ENCODE peak calls at places on chromosomes 3 and 15, in ten cellular contexts. V, U, C, L, I, F, N, Q, O and J are unnamed samples.

GRCh38 chr3:78754066-78754743 is 1013.6 kb downstream of the ROBO1 start:
- DNase-seq in L (peak; percentile 8), C (no peak), F (peak; percentile 11), Q (peak; percentile 85), V (no peak), N (no peak), U (no peak), O (no peak), I (no peak), J (no peak)

GRCh38 chr3:107704477-107704876 is 181.7 kb downstream of the BBX start:
- DNase-seq in U (no peak), C (no peak), N (no peak), O (peak; percentile 25), I (no peak), V (no peak), L (peak; percentile 13), Q (peak; percentile 52), F (no peak), J (no peak)

GRCh38 chr15:90769375-90769774 is 52.2 kb downstream of the BLM start:
- DNase-seq in I (no peak), L (no peak), Q (no peak), N (no peak), F (no peak), V (no peak), O (no peak), C (no peak), U (no peak), J (no peak)

GRCh38 chr3:43285644-43286043 is 696 bp upstream of the SNRK start:
- DNase-seq in V (no peak), C (no peak), L (no peak), N (no peak), F (peak; percentile 31), U (peak; percentile 21), I (no peak), O (no peak), Q (no peak), J (no peak)

GRCh38 chr3:107545680-107546120 is 22.9 kb downstream of the BBX start:
- DNase-seq in N (no peak), L (no peak), V (no peak), I (no peak), C (no peak), Q (peak; percentile 49), F (no peak), U (no peak), O (no peak), J (peak; percentile 31)

GRCh38 chr3:127749787-127750225 is 72.5 kb downstream of the MGLL start:
- DNase-seq in V (no peak), N (no peak), F (no peak), Q (no peak), L (no peak), I (no peak), U (no peak), C (no peak), O (no peak), J (no peak)

GRCh38 chr3:40887012-40887411 is 312.3 kb upstream of the CTNNB1 start:
- DNase-seq in N (no peak), L (no peak), C (no peak), U (no peak), V (no peak), F (no peak), I (no peak), O (no peak), Q (no peak), J (no peak)

GRCh38 chr3:197891-198491 is 1.4 kb downstream of the CHL1 start:
- DNase-seq in L (no peak), I (peak; percentile 13), U (no peak), Q (no peak), O (no peak), F (peak; percentile 38), V (no peak), C (no peak), N (no peak), J (no peak)

GRCh38 chr3:55692295-55692957 is 205.3 kb upstream of the WNT5A start:
- DNase-seq in O (no peak), C (no peak), L (no peak), N (no peak), Q (no peak), V (no peak), F (no peak), U (no peak), I (no peak), J (no peak)

GRCh38 chr15:29244544-29244943 is 25.1 kb downstream of the NSMCE3 start:
- DNase-seq in O (no peak), C (no peak), Q (no peak), L (no peak), V (no peak), F (no peak), U (no peak), N (no peak), I (no peak), J (no peak)

GRCh38 chr15:31457631-31458526 is 131.2 kb downstream of the KLF13 start:
- DNase-seq in Q (peak; percentile 72), O (no peak), N (no peak), C (no peak), I (no peak), L (peak; percentile 59), F (peak; percentile 25), V (peak; percentile 23), U (no peak), J (peak; percentile 75)

GRCh38 chr3:112460519-112460918 is 38.8 kb downstream of the BTLA start:
- DNase-seq in V (no peak), Q (no peak), N (no peak), L (no peak), I (no peak), F (no peak), C (no peak), U (no peak), O (no peak), J (no peak)

GRCh38 chr15:40097968-40098476 is 10.7 kb downstream of the BMF start:
- DNase-seq in Q (no peak), U (peak; percentile 78), L (no peak), V (peak; percentile 73), C (peak; percentile 49), F (no peak), I (peak; percentile 65), O (no peak), N (peak; percentile 77), J (no peak)

GRCh38 chr15:57866149-57866736 is 159.7 kb downstream of the POLR2M start:
- DNase-seq in N (no peak), V (peak; percentile 78), C (no peak), Q (no peak), F (peak; percentile 67), U (peak; percentile 77), I (peak; percentile 68), L (no peak), O (no peak), J (no peak)

GRCh38 chr15:81038975-81039607 is 38.4 kb downstream of the TLNRD1 start:
- DNase-seq in U (no peak), Q (no peak), N (no peak), L (no peak), I (no peak), O (no peak), C (no peak), V (peak; percentile 50), F (no peak), J (no peak)

GRCh38 chr3:32992310-32992686 is 40.9 kb downstream of the CCR4 start:
- DNase-seq in O (no peak), F (no peak), Q (no peak), C (no peak), N (no peak), V (no peak), I (no peak), U (no peak), L (no peak), J (no peak)
- TF ChIP-seq CTCF in O (no peak), F (no peak), Q (no peak), C (no peak), N (no peak), V (no peak), I (no peak), U (no peak), L (no peak), J (no peak)

DNA sequence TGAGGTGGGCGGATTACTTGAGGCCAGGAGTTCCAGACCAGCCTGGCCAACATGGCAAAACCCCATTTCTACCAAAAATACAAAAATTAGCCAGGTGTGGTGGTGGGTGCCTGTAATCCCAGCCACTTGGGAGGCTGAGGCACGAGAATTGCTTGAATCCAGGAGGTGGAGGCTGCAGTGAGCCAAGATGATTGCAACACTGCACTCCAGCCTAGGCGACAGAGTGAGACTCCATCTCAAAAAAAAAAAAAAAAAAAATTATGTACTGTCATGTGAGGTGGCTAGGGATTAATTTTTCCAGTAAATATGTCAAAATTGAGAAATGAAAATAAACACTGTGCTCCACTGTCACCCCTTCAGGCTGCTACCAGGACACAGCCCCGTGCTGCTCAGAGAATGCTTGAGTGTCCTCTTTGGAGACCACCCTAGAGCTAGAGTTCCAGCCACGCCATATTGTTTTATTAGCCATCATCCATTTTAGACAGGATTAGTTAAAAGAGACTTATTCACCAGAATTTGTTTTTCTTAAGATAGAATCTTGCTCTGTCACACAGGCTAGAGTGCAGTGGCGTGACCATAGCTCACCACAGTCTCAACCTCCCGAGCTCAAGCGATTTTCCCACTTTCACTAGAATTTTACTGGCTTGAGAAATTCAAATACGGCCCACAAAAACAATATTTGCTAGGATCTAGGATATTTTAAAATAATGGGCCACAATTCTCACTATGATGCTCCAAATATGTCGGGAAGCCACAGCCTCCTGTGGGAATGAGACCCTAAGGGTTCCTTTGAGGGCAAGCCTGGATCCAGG is 680 bp downstream of the CD80 start:
- DNase-seq in O (no peak), C (no peak), V (no peak), L (no peak), N (no peak), Q (no peak), I (no peak), F (no peak), U (no peak), J (no peak)
- H3K4me3 ChIP-seq in O (no peak overlapping the region), C (no peak overlapping the region), V (no peak overlapping the region), L (no peak overlapping the region), N (no peak overlapping the region), Q (no peak overlapping the region), I (no peak overlapping the region), F (no peak overlapping the region), U (no peak overlapping the region), J (no peak overlapping the region)

DNA sequence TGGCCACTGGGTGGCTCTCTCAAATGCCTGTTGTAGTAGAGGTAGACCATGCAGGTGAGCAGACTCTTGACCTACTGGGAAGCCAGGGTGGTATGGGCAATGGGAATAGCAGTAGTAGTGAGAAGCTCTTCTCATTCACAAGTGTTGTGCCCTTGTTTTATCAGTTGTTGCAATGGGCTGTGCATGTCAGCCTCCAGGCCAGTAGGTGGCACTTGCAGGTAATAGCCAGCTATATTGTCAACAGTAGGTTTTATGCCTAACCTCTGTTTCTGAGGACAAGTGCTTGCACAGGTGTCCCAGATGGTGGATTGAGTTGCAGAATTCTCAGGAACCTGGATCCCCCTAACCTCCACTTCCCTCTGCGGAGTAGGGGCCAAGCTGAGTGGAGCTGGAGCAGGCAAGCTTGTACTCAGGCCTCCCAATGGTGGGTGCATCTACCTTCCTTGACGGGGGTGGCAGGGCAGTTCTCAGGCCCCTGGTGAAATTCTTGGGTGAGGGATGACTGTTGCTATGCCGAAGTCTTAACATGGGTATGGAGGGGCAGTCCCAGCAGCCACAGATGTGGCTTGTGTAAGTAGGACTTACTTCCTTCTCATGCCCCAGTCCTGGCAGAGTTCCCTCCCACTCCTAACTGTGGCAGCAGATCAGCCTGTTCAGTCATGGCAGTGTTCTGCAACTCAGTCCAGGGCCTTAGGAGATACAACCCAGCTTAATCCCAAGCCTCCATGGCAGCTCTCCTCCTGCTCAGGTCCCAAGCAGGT is 104.3 kb downstream of the NEO1 start:
- DNase-seq in L (no peak), Q (no peak), I (no peak), U (no peak), N (no peak), V (no peak), C (no peak), O (no peak), F (no peak), J (no peak)
- TF ChIP-seq CTCF in L (no peak), Q (no peak), I (no peak), U (no peak), N (no peak), V (no peak), C (no peak), O (no peak), F (no peak), J (no peak)

GRCh38 chr3:186571644-186572013 is 1.1 kb downstream of the DNAJB11 start:
- DNase-seq in I (no peak), O (no peak), U (no peak), C (no peak), F (no peak), L (no peak), N (no peak), V (no peak), Q (no peak), J (no peak)
- H3K4me3 ChIP-seq in I (peak overlapping the region; percentile 93), O (peak overlapping the region; percentile 97), U (peak overlapping the region; percentile 62), C (peak overlapping the region; percentile 92), F (peak overlapping the region; percentile 72), L (peak overlapping the region; percentile 74), N (peak overlapping the region; percentile 71), V (peak overlapping the region; percentile 83), Q (peak overlapping the region; percentile 88), J (peak overlapping the region; percentile 97)